ENCODE peak calls at places on chromosomes 3 and 15, in nine cellular contexts. N is lower leg skin, R is neural crest cell, Q is kidney, X is endothelial cell, C is A549, H is glutamatergic neuron, A is GM10248, O is AG09319. K is an unnamed sample.

GRCh38 chr3:177629276-177629675 is 432.0 kb upstream of the TBL1XR1 start:
- DNase-seq in Q (no peak), H (no peak), C (no peak), N (no peak), A (no peak), O (no peak), R (no peak), X (no peak), K (no peak)

GRCh38 chr3:184789314-184789998 is 22.5 kb upstream of the VPS8 start:
- DNase-seq in N (peak), C (no peak), O (no peak), H (no peak), Q (no peak), X (no peak), R (no peak), A (no peak), K (no peak)

GRCh38 chr15:58568157-58568571 is 136.4 kb downstream of the LIPC start:
- DNase-seq in X (no peak), H (no peak), O (no peak), C (no peak), R (no peak), A (no peak), Q (no peak), N (no peak), K (no peak)

GRCh38 chr3:129597792-129598381 is 8.6 kb downstream of the PLXND1 start:
- DNase-seq in O (no peak), H (no peak), A (no peak), C (no peak), Q (no peak), R (no peak), N (no peak), X (no peak), K (no peak)

GRCh38 chr3:168514252-168514651 is 418.5 kb upstream of the GOLIM4 start:
- DNase-seq in A (no peak), O (no peak), R (no peak), X (no peak), H (no peak), Q (no peak), C (no peak), N (no peak), K (no peak)

GRCh38 chr3:194140520-194141414 is 4.8 kb downstream of the HES1 start:
- DNase-seq in A (peak), O (no peak), N (peak), X (peak), R (peak), H (peak), C (peak), Q (peak), K (peak)

GRCh38 chr3:1207904-1208303 is 115.1 kb downstream of the CNTN6 start:
- DNase-seq in R (no peak), X (no peak), O (no peak), A (no peak), Q (no peak), C (no peak), H (no peak), N (no peak), K (no peak)

GRCh38 chr15:49721091-49721490 is 100.2 kb downstream of the DTWD1 start:
- DNase-seq in A (no peak), R (no peak), O (no peak), Q (no peak), C (no peak), N (no peak), H (no peak), X (no peak), K (no peak)

GRCh38 chr3:123909785-123910184 is 25.7 kb upstream of the MYLK start:
- DNase-seq in Q (no peak), N (no peak), O (no peak), A (no peak), C (no peak), R (no peak), H (no peak), X (no peak), K (no peak)

GRCh38 chr15:34365073-34365825 is 1.7 kb downstream of the LPCAT4 start:
- DNase-seq in R (no peak), O (no peak), X (no peak), H (no peak), N (no peak), C (no peak), Q (no peak), A (no peak), K (no peak)

GRCh38 chr3:152047465-152047864 is 174.0 kb downstream of the SUCNR1 start:
- DNase-seq in O (peak), C (no peak), N (no peak), X (no peak), Q (no peak), H (no peak), R (no peak), A (no peak), K (peak)

GRCh38 chr15:100772478-100773378 is 106.9 kb upstream of the ALDH1A3 start:
- DNase-seq in N (peak), X (no peak), Q (no peak), H (no peak), O (no peak), R (no peak), C (no peak), A (no peak), K (no peak)

GRCh38 chr15:74854453-74854852 is 11.5 kb upstream of the ULK3 start:
- DNase-seq in O (no peak), X (no peak), A (no peak), H (peak), C (no peak), R (no peak), N (no peak), Q (no peak), K (no peak)
- TF ChIP-seq CTCF in O (no peak), X (no peak), A (no peak), H (no peak), C (no peak), R (no peak), N (no peak), Q (no peak), K (no peak)

DNA sequence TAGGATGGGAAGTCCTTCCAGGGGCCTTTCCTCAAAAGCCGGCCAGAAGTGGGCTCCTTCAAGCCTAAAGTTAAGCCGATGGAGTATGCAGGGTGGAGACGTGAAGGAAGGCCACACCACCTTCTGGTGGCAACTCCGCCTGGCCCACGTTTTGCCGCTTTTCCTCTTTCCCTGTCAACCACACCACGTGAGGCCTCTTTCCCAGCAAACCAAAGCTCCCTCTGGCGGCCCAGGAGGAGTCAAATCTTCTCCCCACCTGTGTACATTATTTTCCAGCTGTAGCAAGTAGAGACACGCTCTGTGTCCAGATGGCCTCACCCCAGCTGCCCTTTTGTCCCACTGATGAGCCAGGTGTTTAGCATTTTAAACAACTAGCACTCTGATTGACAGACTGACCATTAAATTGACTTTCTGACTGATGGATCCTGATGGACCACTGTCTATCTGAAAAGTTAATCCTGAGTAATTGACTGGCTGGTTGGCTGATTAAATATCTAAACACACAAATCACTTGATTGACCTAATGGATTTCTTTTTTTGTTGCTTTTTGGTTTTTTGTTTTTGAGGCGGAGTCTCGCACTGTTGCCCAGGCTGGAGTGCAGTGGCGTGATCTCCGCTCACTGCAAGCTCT is 59.6 kb upstream of the ZBTB38 start:
- DNase-seq in H (peak), A (no peak), R (peak), O (no peak), C (peak), X (peak), Q (peak), N (no peak), K (peak)
- TF ChIP-seq CTCF in H (peak), A (peak), R (peak), O (peak), C (peak), X (peak), Q (peak), N (no peak), K (peak)

GRCh38 chr3:173025941-173026340 is 115.1 kb downstream of the SPATA16 start:
- DNase-seq in X (no peak), O (no peak), C (no peak), H (no peak), Q (no peak), N (no peak), R (no peak), A (no peak), K (no peak)
- TF ChIP-seq CTCF in X (no peak), O (no peak), C (no peak), H (no peak), Q (no peak), N (no peak), R (no peak), A (no peak), K (no peak)

GRCh38 chr3:148075829-148076716 is 621.6 kb upstream of the AGTR1 start:
- DNase-seq in R (no peak), A (no peak), O (peak), Q (no peak), H (no peak), X (peak), C (peak), N (no peak), K (peak)
- TF ChIP-seq CTCF in R (peak), A (no peak), O (peak), Q (peak), H (peak), X (peak), C (peak), N (no peak), K (peak)

GRCh38 chr3:79983063-79983561 is 215.3 kb upstream of the ROBO1 start:
- DNase-seq in O (no peak), X (no peak), A (no peak), N (no peak), H (no peak), C (no peak), R (no peak), Q (no peak), K (no peak)
- TF ChIP-seq CTCF in O (no peak), X (no peak), A (no peak), N (no peak), H (no peak), C (no peak), R (no peak), Q (no peak), K (no peak)

GRCh38 chr3:51642462-51642861 is 28.6 kb upstream of the TEX264 start:
- DNase-seq in X (no peak), R (no peak), O (no peak), N (no peak), C (no peak), Q (no peak), A (no peak), H (no peak), K (peak)
- TF ChIP-seq CTCF in X (peak), R (peak), O (peak), N (no peak), C (peak), Q (no peak), A (no peak), H (peak), K (peak)

GRCh38 chr3:153097213-153097612 is 64.8 kb upstream of the RAP2B start:
- DNase-seq in N (no peak), H (no peak), A (no peak), R (no peak), C (no peak), Q (no peak), X (no peak), O (no peak), K (no peak)
- TF ChIP-seq CTCF in N (no peak), H (no peak), A (no peak), R (no peak), C (no peak), Q (no peak), X (no peak), O (no peak), K (no peak)

DNA sequence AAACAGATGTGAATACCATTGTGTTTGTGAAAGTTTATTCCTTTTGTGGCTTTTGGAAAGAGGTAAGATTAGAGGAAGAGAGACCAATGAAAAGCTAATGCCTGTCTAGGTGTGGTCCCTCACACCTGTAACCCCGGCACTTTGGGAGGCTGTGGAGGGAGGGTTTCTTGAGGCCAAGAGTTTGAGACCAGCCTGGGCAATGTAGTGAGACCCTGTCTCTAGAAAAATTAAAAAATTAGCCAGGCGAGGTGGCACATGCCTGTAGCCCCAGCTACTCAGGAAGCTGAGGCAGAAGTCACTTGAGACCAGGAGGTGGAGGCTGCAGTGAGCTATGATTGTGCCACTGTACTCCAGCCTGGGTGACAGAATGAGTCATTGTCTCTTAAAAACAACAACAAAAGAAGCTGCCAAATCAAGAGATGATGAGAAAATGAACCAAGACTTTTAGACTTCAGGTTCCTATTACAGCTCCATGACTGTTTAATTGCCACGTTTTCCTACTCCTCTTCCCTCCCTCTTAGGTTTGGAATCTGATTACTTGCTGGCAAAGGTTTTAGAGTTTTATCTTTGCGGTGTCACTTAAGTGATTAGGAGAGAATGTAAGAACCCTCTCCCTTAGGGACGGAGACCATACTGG is 68.7 kb downstream of the CGNL1 start:
- DNase-seq in C (no peak), N (no peak), A (no peak), Q (no peak), R (no peak), X (no peak), H (no peak), O (no peak), K (peak)
- TF ChIP-seq CTCF in C (no peak), N (no peak), A (no peak), Q (no peak), R (no peak), X (no peak), H (no peak), O (no peak), K (no peak)

GRCh38 chr3:102526865-102527264 is 92.0 kb downstream of the ZPLD1 start:
- DNase-seq in X (no peak), N (no peak), O (no peak), A (no peak), C (no peak), H (no peak), Q (no peak), R (no peak), K (no peak)

GRCh38 chr3:102531686-102532085 is 96.9 kb downstream of the ZPLD1 start:
- DNase-seq in Q (no peak), H (no peak), A (no peak), R (no peak), C (no peak), N (no peak), O (no peak), X (no peak), K (no peak)

GRCh38 chr3:102528727-102529126 is 93.9 kb downstream of the ZPLD1 start:
- DNase-seq in O (no peak), X (no peak), C (no peak), R (no peak), Q (no peak), H (no peak), N (no peak), A (no peak), K (no peak)

GRCh38 chr3:102530443-102531195 is 95.8 kb downstream of the ZPLD1 start:
- DNase-seq in Q (no peak), C (peak), X (no peak), R (no peak), H (no peak), A (no peak), N (no peak), O (no peak), K (peak)

DNA sequence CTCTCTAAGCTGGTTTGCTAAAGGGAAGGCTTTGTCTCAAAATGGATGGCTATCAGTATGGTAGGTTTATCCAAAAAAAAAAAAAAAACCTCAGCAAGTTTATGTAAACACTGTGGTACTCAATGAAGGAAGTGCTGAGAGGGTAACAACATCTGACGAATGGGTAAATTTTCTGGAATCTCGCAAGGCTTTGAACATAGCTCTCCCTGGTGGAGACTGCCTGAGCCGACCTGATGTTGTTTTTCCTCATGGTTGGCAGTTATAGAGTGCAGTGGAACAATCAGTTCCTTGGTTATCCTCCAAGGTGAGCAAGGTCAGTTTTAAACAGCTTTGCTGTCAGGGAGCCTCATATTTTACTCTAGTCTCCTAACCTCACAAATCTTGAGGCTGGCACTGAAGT is 94.6 kb downstream of the ZPLD1 start:
- DNase-seq in O (no peak), Q (no peak), N (no peak), R (no peak), C (peak), H (no peak), A (no peak), X (peak), K (peak)
- TF ChIP-seq CTCF in O (no peak), Q (peak), N (no peak), R (peak), C (peak), H (no peak), A (no peak), X (no peak), K (peak)